ENCODE peak calls at places on chromosome 6, in eight cellular contexts. One of them, this sample, is unnamed.
A peak's percentile ranks its signal among the peaks of the same experiment; 100 is the strongest.

GRCh38 chr6:82364087-82365010 is 732 bp downstream of the TPBG start:
- DNase-seq in AG04450: no peak
- DNase-seq in mammary epithelial cell: peak; percentile 77
- DNase-seq in heart left ventricle: peak; percentile 58
- DNase-seq in sigmoid colon: peak; percentile 76
- DNase-seq in lower lobe of right lung: peak; percentile 63
- DNase-seq in transverse colon: peak; percentile 46
- DNase-seq in PC-3: peak; percentile 68
- DNase-seq in this sample: peak; percentile 66

GRCh38 chr6:64683682-64684081 is 1023.3 kb downstream of the EYS start:
- DNase-seq in transverse colon: no peak
- DNase-seq in mammary epithelial cell: peak; percentile 40
- DNase-seq in sigmoid colon: no peak
- DNase-seq in AG04450: no peak
- DNase-seq in lower lobe of right lung: no peak
- DNase-seq in PC-3: peak; percentile 30
- DNase-seq in heart left ventricle: no peak
- DNase-seq in this sample: no peak

GRCh38 chr6:128600397-128600951 is 80.1 kb upstream of the PTPRK start:
- DNase-seq in AG04450: peak; percentile 61
- DNase-seq in heart left ventricle: peak; percentile 10
- DNase-seq in mammary epithelial cell: peak; percentile 86
- DNase-seq in PC-3: peak; percentile 80
- DNase-seq in sigmoid colon: no peak
- DNase-seq in transverse colon: no peak
- DNase-seq in lower lobe of right lung: no peak
- DNase-seq in this sample: peak; percentile 78

GRCh38 chr6:69084746-69085335 is 449.8 kb downstream of the ADGRB3 start:
- DNase-seq in lower lobe of right lung: no peak
- DNase-seq in transverse colon: no peak
- DNase-seq in AG04450: no peak
- DNase-seq in mammary epithelial cell: no peak
- DNase-seq in heart left ventricle: no peak
- DNase-seq in PC-3: no peak
- DNase-seq in sigmoid colon: no peak
- DNase-seq in this sample: no peak

GRCh38 chr6:87277123-87277522 is 45.3 kb upstream of the SMIM8 start:
- DNase-seq in AG04450: no peak
- DNase-seq in mammary epithelial cell: peak; percentile 23
- DNase-seq in transverse colon: no peak
- DNase-seq in sigmoid colon: no peak
- DNase-seq in heart left ventricle: no peak
- DNase-seq in PC-3: peak; percentile 57
- DNase-seq in lower lobe of right lung: no peak
- DNase-seq in this sample: no peak

GRCh38 chr6:118581489-118581959 is 33.4 kb downstream of the PLN start:
- DNase-seq in transverse colon: no peak
- DNase-seq in sigmoid colon: no peak
- DNase-seq in PC-3: peak; percentile 27
- DNase-seq in heart left ventricle: no peak
- DNase-seq in lower lobe of right lung: no peak
- DNase-seq in mammary epithelial cell: peak; percentile 31
- DNase-seq in AG04450: no peak
- DNase-seq in this sample: peak; percentile 28

GRCh38 chr6:25612666-25613065 is 39.3 kb upstream of the SCGN start:
- DNase-seq in PC-3: no peak
- DNase-seq in AG04450: no peak
- DNase-seq in heart left ventricle: no peak
- DNase-seq in mammary epithelial cell: no peak
- DNase-seq in sigmoid colon: no peak
- DNase-seq in transverse colon: no peak
- DNase-seq in lower lobe of right lung: no peak
- DNase-seq in this sample: no peak

GRCh38 chr6:113396644-113397201 is 460.4 kb upstream of the MARCKS start:
- DNase-seq in AG04450: no peak
- DNase-seq in transverse colon: no peak
- DNase-seq in sigmoid colon: no peak
- DNase-seq in heart left ventricle: no peak
- DNase-seq in PC-3: no peak
- DNase-seq in lower lobe of right lung: no peak
- DNase-seq in mammary epithelial cell: no peak
- DNase-seq in this sample: no peak

GRCh38 chr6:117110737-117111136 is 154.6 kb upstream of the VGLL2 start:
- DNase-seq in mammary epithelial cell: no peak
- DNase-seq in PC-3: no peak
- DNase-seq in lower lobe of right lung: no peak
- DNase-seq in heart left ventricle: no peak
- DNase-seq in transverse colon: no peak
- DNase-seq in sigmoid colon: no peak
- DNase-seq in AG04450: no peak
- DNase-seq in this sample: no peak

GRCh38 chr6:49933526-49933925 is 30.4 kb downstream of the DEFB114 start:
- DNase-seq in mammary epithelial cell: no peak
- DNase-seq in PC-3: no peak
- DNase-seq in AG04450: no peak
- DNase-seq in lower lobe of right lung: peak; percentile 29
- DNase-seq in heart left ventricle: no peak
- DNase-seq in transverse colon: no peak
- DNase-seq in sigmoid colon: no peak
- DNase-seq in this sample: no peak

GRCh38 chr6:33723576-33724085 is 12.1 kb upstream of the UQCC2 start:
- DNase-seq in mammary epithelial cell: no peak
- DNase-seq in lower lobe of right lung: peak; percentile 24
- DNase-seq in heart left ventricle: no peak
- DNase-seq in sigmoid colon: no peak
- DNase-seq in PC-3: no peak
- DNase-seq in AG04450: no peak
- DNase-seq in transverse colon: no peak
- DNase-seq in this sample: no peak

GRCh38 chr6:72418495-72418894 is 203.4 kb upstream of the KCNQ5 start:
- DNase-seq in transverse colon: no peak
- DNase-seq in lower lobe of right lung: no peak
- DNase-seq in mammary epithelial cell: no peak
- DNase-seq in heart left ventricle: no peak
- DNase-seq in sigmoid colon: no peak
- DNase-seq in PC-3: no peak
- DNase-seq in AG04450: peak; percentile 62
- DNase-seq in this sample: no peak

GRCh38 chr6:79750806-79751205 is 119.7 kb downstream of the SH3BGRL2 start:
- DNase-seq in AG04450: no peak
- DNase-seq in lower lobe of right lung: no peak
- DNase-seq in sigmoid colon: no peak
- DNase-seq in mammary epithelial cell: no peak
- DNase-seq in transverse colon: no peak
- DNase-seq in PC-3: no peak
- DNase-seq in heart left ventricle: no peak
- DNase-seq in this sample: no peak

GRCh38 chr6:112296122-112296521 is 41.8 kb upstream of the LAMA4 start:
- DNase-seq in sigmoid colon: no peak
- DNase-seq in mammary epithelial cell: peak; percentile 30
- DNase-seq in heart left ventricle: no peak
- DNase-seq in PC-3: peak; percentile 56
- DNase-seq in lower lobe of right lung: no peak
- DNase-seq in transverse colon: no peak
- DNase-seq in AG04450: no peak
- DNase-seq in this sample: peak; percentile 11

GRCh38 chr6:72616406-72617015 is 5.4 kb upstream of the KCNQ5 start:
- DNase-seq in sigmoid colon: no peak
- DNase-seq in heart left ventricle: no peak
- DNase-seq in transverse colon: no peak
- DNase-seq in AG04450: no peak
- DNase-seq in lower lobe of right lung: no peak
- DNase-seq in PC-3: peak; percentile 58
- DNase-seq in mammary epithelial cell: peak; percentile 12
- DNase-seq in this sample: no peak

GRCh38 chr6:49913656-49914055 is 47.3 kb upstream of the CRISP1 start:
- DNase-seq in AG04450: no peak
- DNase-seq in lower lobe of right lung: no peak
- DNase-seq in sigmoid colon: no peak
- DNase-seq in PC-3: peak; percentile 13
- DNase-seq in transverse colon: no peak
- DNase-seq in heart left ventricle: no peak
- DNase-seq in mammary epithelial cell: no peak
- DNase-seq in this sample: no peak

GRCh38 chr6:124913056-124913455 is 49.2 kb upstream of the RNF217 start:
- DNase-seq in mammary epithelial cell: no peak
- DNase-seq in sigmoid colon: no peak
- DNase-seq in PC-3: no peak
- DNase-seq in heart left ventricle: no peak
- DNase-seq in lower lobe of right lung: no peak
- DNase-seq in AG04450: no peak
- DNase-seq in transverse colon: no peak
- DNase-seq in this sample: no peak

GRCh38 chr6:145836170-145836569 is 21.6 kb upstream of the FBXO30 start:
- DNase-seq in lower lobe of right lung: no peak
- DNase-seq in PC-3: peak; percentile 48
- DNase-seq in heart left ventricle: no peak
- DNase-seq in transverse colon: no peak
- DNase-seq in sigmoid colon: no peak
- DNase-seq in AG04450: no peak
- DNase-seq in mammary epithelial cell: peak; percentile 74
- DNase-seq in this sample: no peak

GRCh38 chr6:14038636-14039035 is 78.9 kb upstream of the CD83 start:
- DNase-seq in lower lobe of right lung: no peak
- DNase-seq in heart left ventricle: no peak
- DNase-seq in AG04450: no peak
- DNase-seq in mammary epithelial cell: no peak
- DNase-seq in PC-3: no peak
- DNase-seq in sigmoid colon: no peak
- DNase-seq in transverse colon: no peak
- DNase-seq in this sample: no peak

GRCh38 chr6:138308728-138309110 is 69.0 kb upstream of the SMIM28 start:
- DNase-seq in transverse colon: no peak
- DNase-seq in heart left ventricle: no peak
- DNase-seq in AG04450: no peak
- DNase-seq in sigmoid colon: no peak
- DNase-seq in mammary epithelial cell: no peak
- DNase-seq in lower lobe of right lung: no peak
- DNase-seq in PC-3: no peak
- DNase-seq in this sample: no peak

GRCh38 chr6:138310294-138310693 is 67.4 kb upstream of the SMIM28 start:
- DNase-seq in lower lobe of right lung: no peak
- DNase-seq in PC-3: no peak
- DNase-seq in sigmoid colon: no peak
- DNase-seq in AG04450: no peak
- DNase-seq in heart left ventricle: no peak
- DNase-seq in mammary epithelial cell: no peak
- DNase-seq in transverse colon: no peak
- DNase-seq in this sample: no peak

GRCh38 chr6:138307352-138307751 is 70.4 kb upstream of the SMIM28 start:
- DNase-seq in AG04450: no peak
- DNase-seq in mammary epithelial cell: peak; percentile 33
- DNase-seq in heart left ventricle: no peak
- DNase-seq in sigmoid colon: no peak
- DNase-seq in lower lobe of right lung: no peak
- DNase-seq in PC-3: peak; percentile 21
- DNase-seq in transverse colon: no peak
- DNase-seq in this sample: no peak

GRCh38 chr6:138309695-138310094 is 68.0 kb upstream of the SMIM28 start:
- DNase-seq in sigmoid colon: no peak
- DNase-seq in heart left ventricle: no peak
- DNase-seq in PC-3: no peak
- DNase-seq in mammary epithelial cell: no peak
- DNase-seq in AG04450: no peak
- DNase-seq in lower lobe of right lung: no peak
- DNase-seq in transverse colon: no peak
- DNase-seq in this sample: no peak

GRCh38 chr6:138307816-138308727 is 69.6 kb upstream of the SMIM28 start:
- DNase-seq in heart left ventricle: peak; percentile 19
- DNase-seq in AG04450: no peak
- DNase-seq in mammary epithelial cell: no peak
- DNase-seq in sigmoid colon: peak; percentile 79
- DNase-seq in lower lobe of right lung: no peak
- DNase-seq in transverse colon: peak; percentile 42
- DNase-seq in PC-3: no peak
- DNase-seq in this sample: no peak
- H3K27ac ChIP-seq in heart left ventricle: peak overlapping the region; percentile 6
- H3K27ac ChIP-seq in AG04450: no peak overlapping the region
- H3K27ac ChIP-seq in mammary epithelial cell: no peak overlapping the region
- H3K27ac ChIP-seq in sigmoid colon: peak overlapping the region; percentile 12
- H3K27ac ChIP-seq in lower lobe of right lung: no peak overlapping the region
- H3K27ac ChIP-seq in transverse colon: no peak overlapping the region
- H3K27ac ChIP-seq in PC-3: no peak overlapping the region
- H3K27ac ChIP-seq in this sample: no peak overlapping the region

GRCh38 chr6:85132091-85132490 is 317.8 kb upstream of the NT5E start:
- DNase-seq in heart left ventricle: no peak
- DNase-seq in AG04450: no peak
- DNase-seq in lower lobe of right lung: no peak
- DNase-seq in PC-3: no peak
- DNase-seq in mammary epithelial cell: no peak
- DNase-seq in sigmoid colon: no peak
- DNase-seq in transverse colon: no peak
- DNase-seq in this sample: no peak
- TF ChIP-seq CTCF in heart left ventricle: no peak
- TF ChIP-seq CTCF in AG04450: no peak
- TF ChIP-seq CTCF in lower lobe of right lung: no peak
- TF ChIP-seq CTCF in PC-3: no peak
- TF ChIP-seq CTCF in mammary epithelial cell: no peak
- TF ChIP-seq CTCF in sigmoid colon: no peak
- TF ChIP-seq CTCF in transverse colon: no peak
- TF ChIP-seq CTCF in this sample: no peak

GRCh38 chr6:28355743-28356665 is 6.3 kb downstream of the ZKSCAN3 start:
- DNase-seq in transverse colon: peak; percentile 81
- DNase-seq in heart left ventricle: peak; percentile 84
- DNase-seq in AG04450: peak; percentile 82
- DNase-seq in sigmoid colon: peak; percentile 88
- DNase-seq in mammary epithelial cell: peak; percentile 77
- DNase-seq in PC-3: peak; percentile 95
- DNase-seq in lower lobe of right lung: peak; percentile 72
- DNase-seq in this sample: peak; percentile 66
- H3K27ac ChIP-seq in transverse colon: peak overlapping the region; percentile 91
- H3K27ac ChIP-seq in heart left ventricle: peak overlapping the region; percentile 78
- H3K27ac ChIP-seq in AG04450: peak overlapping the region; percentile 83
- H3K27ac ChIP-seq in sigmoid colon: peak overlapping the region; percentile 94
- H3K27ac ChIP-seq in mammary epithelial cell: peak overlapping the region; percentile 49
- H3K27ac ChIP-seq in PC-3: peak overlapping the region; percentile 87
- H3K27ac ChIP-seq in lower lobe of right lung: peak overlapping the region; percentile 86
- H3K27ac ChIP-seq in this sample: peak overlapping the region; percentile 84

DNA sequence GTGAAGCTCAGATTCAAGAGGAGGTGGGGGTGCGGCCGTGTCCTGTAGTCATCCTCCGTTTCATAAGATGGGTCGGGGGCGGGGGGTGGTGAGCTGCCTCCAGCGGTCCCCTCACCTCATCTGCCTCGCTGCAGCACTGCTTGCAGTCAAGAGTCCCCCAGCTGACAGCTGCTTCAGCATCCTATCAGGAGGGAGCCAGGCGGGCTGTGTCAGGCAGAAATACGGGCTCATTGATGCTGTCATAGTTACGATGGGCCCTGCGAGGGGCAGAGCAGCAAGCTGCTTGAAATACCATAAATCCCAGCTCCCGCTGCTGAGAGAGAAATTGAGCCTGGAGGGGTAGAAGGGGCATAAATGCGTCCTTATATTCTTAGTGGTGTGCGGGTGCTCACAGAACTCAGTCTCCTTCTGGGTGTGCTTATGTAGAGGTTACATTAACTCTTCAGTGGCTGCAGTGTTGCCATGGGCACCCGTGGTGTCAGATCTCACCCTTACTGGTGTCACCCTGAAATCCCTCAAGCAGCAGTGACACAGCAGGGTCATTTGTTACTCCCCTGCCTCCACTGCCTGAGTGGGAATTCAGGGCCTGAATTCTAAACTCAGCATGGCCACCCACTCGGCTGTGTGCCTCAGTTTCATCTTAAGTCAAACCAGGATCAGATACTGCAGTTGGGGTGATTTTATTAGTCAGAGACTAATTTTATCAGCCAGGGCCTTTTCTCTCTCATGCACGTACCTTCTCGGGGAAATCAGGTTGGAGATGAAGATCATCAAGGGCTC is 21.8 kb downstream of the CCDC167 start:
- DNase-seq in AG04450: no peak
- DNase-seq in heart left ventricle: no peak
- DNase-seq in sigmoid colon: no peak
- DNase-seq in mammary epithelial cell: no peak
- DNase-seq in transverse colon: no peak
- DNase-seq in PC-3: no peak
- DNase-seq in lower lobe of right lung: no peak
- DNase-seq in this sample: no peak
- TF ChIP-seq CTCF in AG04450: no peak
- TF ChIP-seq CTCF in heart left ventricle: no peak
- TF ChIP-seq CTCF in sigmoid colon: no peak
- TF ChIP-seq CTCF in mammary epithelial cell: no peak
- TF ChIP-seq CTCF in transverse colon: no peak
- TF ChIP-seq CTCF in PC-3: no peak
- TF ChIP-seq CTCF in lower lobe of right lung: no peak
- TF ChIP-seq CTCF in this sample: no peak